ENCODE peak calls at places on chromosomes 2 and 18, in five cellular contexts. M is MM.1S, C is WTC11, A is fibroblast of lung, W is Panc1. Q is an unnamed sample.

GRCh38 chr2:224973112-224974016 is 68.9 kb downstream of the DOCK10 start:
- DNase-seq in M (peak), C (no peak), A (no peak), W (no peak), Q (no peak)

GRCh38 chr2:159140070-159140774 is 146.3 kb downstream of the WDSUB1 start:
- DNase-seq in M (no peak), C (no peak), A (peak), W (no peak), Q (no peak)

GRCh38 chr18:23903971-23904370 is 110.6 kb upstream of the TTC39C start:
- DNase-seq in M (no peak), C (no peak), A (no peak), W (no peak), Q (no peak)

GRCh38 chr18:78672862-78673446 is 306.7 kb upstream of the SALL3 start:
- DNase-seq in M (no peak), C (no peak), A (no peak), W (no peak), Q (no peak)

GRCh38 chr2:67833632-67834031 is 229.2 kb downstream of the C1D start:
- DNase-seq in M (no peak), C (no peak), A (no peak), W (no peak), Q (no peak)

GRCh38 chr2:17583646-17584045 is 43.1 kb downstream of the VSNL1 start:
- DNase-seq in M (no peak), C (no peak), A (peak), W (no peak), Q (no peak)

GRCh38 chr2:11574176-11575046 is 40.6 kb downstream of the GREB1 start:
- DNase-seq in M (no peak), C (no peak), A (peak), W (no peak), Q (no peak)

GRCh38 chr2:190634381-190634780 is 14.5 kb upstream of the NAB1 start:
- DNase-seq in M (no peak), C (no peak), A (no peak), W (no peak), Q (no peak)

GRCh38 chr2:190136259-190136658 is 73.7 kb upstream of the MSTN start:
- DNase-seq in M (no peak), C (no peak), A (no peak), W (no peak), Q (no peak)

GRCh38 chr2:95343429-95344207 is 46.5 kb downstream of the KCNIP3 start:
- DNase-seq in M (no peak), C (no peak), A (no peak), W (no peak), Q (peak)

GRCh38 chr2:55918856-55919255 is 4.7 kb downstream of the EFEMP1 start:
- DNase-seq in M (no peak), C (no peak), A (no peak), W (no peak), Q (no peak)

GRCh38 chr2:226891780-226892590 is 56.1 kb downstream of the RHBDD1 start:
- DNase-seq in M (no peak), C (no peak), A (peak), W (no peak), Q (no peak)

GRCh38 chr2:289362-290089 is 1.6 kb upstream of the ALKAL2 start:
- DNase-seq in M (no peak), C (peak), A (peak), W (no peak), Q (no peak)

GRCh38 chr2:26298638-26299393 is 47.1 kb upstream of the SELENOI start:
- DNase-seq in M (no peak), C (no peak), A (peak), W (no peak), Q (no peak)

GRCh38 chr2:235045973-235046343 is 94.1 kb downstream of the SH3BP4 start:
- DNase-seq in M (no peak), C (no peak), A (no peak), W (no peak), Q (no peak)

GRCh38 chr2:140348826-140349225 is 1568.6 kb upstream of the NXPH2 start:
- DNase-seq in M (no peak), C (peak), A (no peak), W (no peak), Q (no peak)
- TF ChIP-seq CTCF in M (no peak), C (no peak), A (no peak), W (no peak), Q (no peak)

DNA sequence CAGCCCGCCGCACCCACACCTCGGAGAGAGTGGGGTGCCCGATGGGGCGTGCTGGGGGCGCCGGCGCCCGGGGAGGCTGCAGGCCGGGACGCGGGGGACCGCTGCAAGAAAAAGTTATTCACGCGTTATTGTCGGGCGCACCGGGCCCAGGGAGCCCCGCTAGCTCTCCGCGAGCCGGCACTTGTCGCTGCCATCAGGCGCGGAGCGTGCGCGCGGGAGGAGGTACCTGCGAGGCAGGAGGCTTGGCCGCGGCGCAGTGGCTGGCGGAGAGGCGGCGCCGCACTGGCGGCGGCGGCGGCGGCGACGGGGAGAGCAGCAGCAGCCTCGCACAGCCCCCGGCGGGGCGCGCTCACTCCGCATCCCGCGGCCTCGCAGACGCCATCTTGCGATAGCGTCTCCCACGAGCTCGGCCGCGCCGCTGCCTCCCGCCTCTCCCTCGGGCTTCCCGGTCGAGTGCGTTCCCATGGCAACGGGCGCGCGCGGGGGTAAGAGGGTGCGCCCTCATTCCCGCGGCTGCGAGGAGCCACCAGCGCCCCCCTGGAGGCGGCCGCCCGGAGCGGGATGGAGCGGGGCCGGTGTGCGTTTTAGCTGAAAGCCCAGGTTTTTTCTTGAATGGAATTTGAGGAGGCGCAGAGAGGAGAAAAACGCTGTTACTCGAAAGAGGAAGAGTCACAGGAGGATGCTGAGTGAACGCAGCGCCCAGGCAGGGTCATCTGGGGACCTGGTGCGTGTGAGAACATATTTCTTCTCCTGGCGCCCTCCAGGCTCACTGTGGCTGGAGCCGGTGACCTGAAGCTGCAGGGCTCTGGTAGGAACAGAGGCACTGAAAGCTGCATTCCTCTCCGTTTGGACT is at the start of gene CHN1:
- DNase-seq in M (peak), C (peak), A (peak), W (no peak), Q (no peak)
- TF ChIP-seq CTCF in M (peak), C (no peak), A (no peak), W (peak), Q (no peak)

GRCh38 chr2:136796339-136796738 is 31.0 kb downstream of the THSD7B start:
- DNase-seq in M (no peak), C (no peak), A (no peak), W (no peak), Q (no peak)
- TF ChIP-seq CTCF in M (no peak), C (no peak), A (no peak), W (peak), Q (no peak)

DNA sequence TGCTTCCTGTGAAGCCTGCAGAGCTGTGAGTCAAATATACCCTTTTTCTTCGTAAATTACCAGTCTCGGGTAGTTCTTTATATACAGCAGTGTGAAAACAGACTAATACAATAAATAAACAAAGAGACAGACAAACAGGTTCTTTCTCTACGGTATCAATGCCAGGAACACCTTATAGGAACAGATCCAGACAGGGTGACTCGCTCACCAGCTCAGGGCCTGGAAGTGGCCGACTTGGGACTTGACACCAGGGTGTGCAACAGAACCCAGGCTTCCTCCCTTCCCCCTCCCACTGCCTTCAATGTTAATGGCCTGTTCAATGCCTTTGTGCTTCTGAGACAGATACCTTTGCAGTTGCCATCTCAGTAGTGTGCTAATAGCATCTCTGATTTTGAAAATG is 309.5 kb downstream of the ALK start:
- DNase-seq in M (no peak), C (no peak), A (peak), W (no peak), Q (no peak)
- TF ChIP-seq CTCF in M (no peak), C (no peak), A (no peak), W (no peak), Q (no peak)

GRCh38 chr2:88959480-88960204 is 268.2 kb downstream of the RPIA start:
- DNase-seq in M (no peak), C (no peak), A (peak), W (no peak), Q (no peak)
- TF ChIP-seq CTCF in M (peak), C (no peak), A (no peak), W (no peak), Q (peak)

GRCh38 chr2:134361648-134362047 is 107.8 kb downstream of the MGAT5 start:
- DNase-seq in M (no peak), C (no peak), A (no peak), W (no peak), Q (no peak)
- TF ChIP-seq CTCF in M (no peak), C (no peak), A (no peak), W (no peak), Q (no peak)

DNA sequence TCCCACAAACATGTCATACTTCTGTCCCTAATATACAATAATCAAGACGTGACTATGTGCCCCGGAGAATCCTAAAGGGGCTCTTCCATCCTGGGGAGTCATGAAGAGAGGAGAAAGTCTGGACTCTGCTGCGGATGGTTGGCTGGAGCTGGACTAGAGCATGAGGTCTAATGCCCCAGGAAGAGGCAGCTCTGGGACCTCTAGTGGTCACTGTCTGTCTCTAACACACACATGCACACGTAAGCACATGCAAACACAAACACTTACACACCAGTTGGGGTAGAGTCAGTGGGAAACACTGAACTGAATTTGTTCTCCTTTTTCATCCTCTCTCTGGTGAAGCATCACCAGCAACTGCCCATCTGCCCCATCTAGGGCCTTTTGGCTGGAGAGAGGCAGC is 271.6 kb downstream of the TDRD15 start:
- DNase-seq in M (no peak), C (no peak), A (no peak), W (no peak), Q (no peak)
- TF ChIP-seq CTCF in M (no peak), C (no peak), A (no peak), W (peak), Q (peak)

Q was measured in keratinocyte.